ENCODE peak calls at places on chromosomes 4 and X, in ten cellular contexts. D, I, L, W, O, M, R, V, F and J are unnamed samples.

GRCh38 chr4:137451150-137451850 is 81.0 kb downstream of the PCDH18 start:
- DNase-seq in D (no peak), W (no peak), I (no peak), F (no peak), M (no peak), V (no peak), R (no peak), L (no peak), O (no peak), J (no peak)

GRCh38 chrX:49066690-49067089 is 7.1 kb downstream of the PRAF2 start:
- DNase-seq in W (no peak), F (no peak), I (no peak), V (peak), R (no peak), M (no peak), L (no peak), O (no peak), D (no peak), J (no peak)

GRCh38 chr4:2411786-2412510 is 6.5 kb downstream of the ZFYVE28 start:
- DNase-seq in L (peak), D (no peak), F (no peak), V (peak), M (no peak), I (no peak), O (no peak), R (no peak), W (no peak), J (no peak)

GRCh38 chrX:17579021-17579420 is 158.3 kb upstream of the SCML1 start:
- DNase-seq in L (no peak), I (no peak), D (no peak), O (no peak), R (no peak), V (no peak), W (no peak), M (no peak), F (no peak), J (peak)

GRCh38 chrX:70434352-70434866 is 10.2 kb upstream of the DLG3 start:
- DNase-seq in M (peak), W (peak), L (peak), R (peak), D (peak), I (peak), V (peak), F (peak), O (peak), J (peak)

GRCh38 chr4:55866973-55867574 is 13.6 kb downstream of the EXOC1 start:
- DNase-seq in D (peak), I (peak), W (no peak), F (peak), R (no peak), V (peak), M (no peak), O (peak), L (no peak), J (peak)

GRCh38 chrX:112043997-112044396 is 38.6 kb downstream of the TRPC5 start:
- DNase-seq in L (no peak), W (no peak), F (peak), R (no peak), D (peak), I (no peak), V (no peak), M (no peak), O (peak), J (peak)

GRCh38 chr4:121790976-121791375 is 10.1 kb upstream of the EXOSC9 start:
- DNase-seq in L (no peak), W (no peak), D (peak), O (no peak), F (no peak), M (no peak), R (no peak), V (no peak), I (peak), J (no peak)

GRCh38 chr4:166816901-166817300 is 417.4 kb downstream of the SPOCK3 start:
- DNase-seq in F (peak), R (peak), M (no peak), D (peak), I (no peak), L (no peak), W (no peak), O (peak), V (no peak), J (peak)

GRCh38 chr4:24262084-24262483 is 322.3 kb downstream of the DHX15 start:
- DNase-seq in M (no peak), V (no peak), O (no peak), I (no peak), L (peak), F (no peak), R (no peak), W (no peak), D (no peak), J (no peak)

GRCh38 chrX:74521961-74522833 is 92.2 kb downstream of the RLIM start:
- DNase-seq in V (no peak), O (peak), R (no peak), F (no peak), I (peak), M (no peak), D (peak), L (no peak), W (no peak), J (peak)

GRCh38 chrX:20531667-20532066 is 265.0 kb upstream of the RPS6KA3 start:
- DNase-seq in D (no peak), R (no peak), V (no peak), I (no peak), M (no peak), F (no peak), L (no peak), O (peak), W (no peak), J (peak)

GRCh38 chrX:41334866-41335589 is 1.1 kb downstream of the DDX3X start:
- DNase-seq in O (peak), R (peak), D (peak), L (peak), F (no peak), V (peak), W (no peak), M (no peak), I (peak), J (peak)

GRCh38 chrX:27555514-27555913 is 34.6 kb upstream of the DCAF8L2 start:
- DNase-seq in W (no peak), R (no peak), L (no peak), V (peak), F (peak), D (peak), O (peak), I (peak), M (no peak), J (peak)
- TF ChIP-seq CTCF in W (peak), R (peak), L (peak), V (no peak), F (peak), D (peak), O (peak), I (peak), M (peak), J (peak)

GRCh38 chrX:65196758-65197371 is 220.6 kb upstream of the ZC4H2 start:
- DNase-seq in D (peak), F (no peak), O (no peak), R (peak), V (peak), M (no peak), L (peak), W (peak), I (no peak), J (no peak)
- TF ChIP-seq CTCF in D (peak), F (peak), O (no peak), R (peak), V (no peak), M (no peak), L (peak), W (no peak), I (no peak), J (no peak)

DNA sequence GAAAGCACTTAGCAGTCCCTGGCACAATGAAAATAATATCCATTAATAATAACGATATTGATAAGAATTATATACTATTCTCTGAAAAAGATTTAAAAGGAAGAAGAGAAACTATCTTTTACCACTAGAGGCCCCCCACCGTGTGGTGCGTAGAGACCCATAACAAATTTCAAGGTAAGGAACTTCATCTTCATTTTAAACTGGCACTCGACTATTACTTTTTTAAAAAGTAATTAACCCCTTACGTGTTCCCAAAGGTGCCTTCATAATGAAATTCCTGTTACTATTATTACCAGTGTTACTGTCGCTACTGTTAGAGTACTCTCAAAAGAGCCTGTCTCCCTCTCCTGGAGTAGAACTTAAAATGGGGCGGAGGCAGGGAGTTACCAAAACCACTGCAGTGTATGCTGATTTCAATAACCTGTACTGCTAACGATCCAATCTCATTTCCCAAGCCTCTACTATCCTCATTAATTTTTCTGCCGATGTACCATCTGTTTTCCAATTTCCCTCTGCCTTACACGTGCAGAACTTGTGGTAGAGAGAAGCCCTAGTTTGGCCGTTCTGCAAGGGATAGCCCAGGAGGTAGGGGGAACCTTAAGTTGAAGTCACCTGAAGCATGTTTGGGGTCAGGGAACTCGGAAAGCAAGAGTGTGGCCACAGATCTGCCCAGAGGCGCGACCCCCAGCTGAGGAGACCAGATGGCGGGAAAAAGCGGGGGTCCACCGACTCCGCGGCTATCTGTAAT is 813 bp upstream of the STK26 start:
- DNase-seq in I (peak), F (peak), D (no peak), L (no peak), V (no peak), R (peak), M (no peak), W (no peak), O (no peak), J (no peak)
- TF ChIP-seq CTCF in I (peak), F (no peak), D (peak), L (peak), V (no peak), R (no peak), M (no peak), W (no peak), O (peak), J (no peak)

GRCh38 chr4:81260443-81261102 is 45.6 kb upstream of the PRKG2 start:
- DNase-seq in O (peak), I (no peak), W (no peak), F (no peak), L (peak), D (no peak), V (no peak), M (no peak), R (no peak), J (no peak)
- TF ChIP-seq CTCF in O (peak), I (peak), W (no peak), F (peak), L (peak), D (peak), V (no peak), M (peak), R (no peak), J (peak)

GRCh38 chrX:104486691-104487090 is 79.3 kb upstream of the IL1RAPL2 start:
- DNase-seq in W (no peak), I (no peak), F (peak), V (no peak), D (no peak), O (no peak), R (no peak), M (no peak), L (no peak), J (no peak)

DNA sequence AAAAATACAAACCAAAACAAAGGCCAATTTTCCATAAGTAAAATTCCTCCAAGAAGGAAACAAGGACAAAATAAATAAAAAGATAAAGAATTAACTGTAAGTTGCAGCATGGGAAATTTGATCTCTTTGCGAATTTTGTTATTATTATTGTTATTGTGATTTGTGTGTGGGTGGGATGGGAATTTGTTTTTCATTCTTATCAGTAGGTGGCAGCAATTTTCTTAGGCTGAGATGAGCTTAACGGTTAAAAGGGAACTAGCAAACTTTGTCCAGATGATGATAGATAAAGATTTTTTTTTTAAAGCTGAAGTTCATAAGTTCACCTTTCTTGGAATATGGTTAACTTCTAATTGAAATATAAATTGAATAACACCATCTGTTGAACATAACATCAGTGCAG is 83.2 kb upstream of the IL1RAPL2 start:
- DNase-seq in R (no peak), M (no peak), O (peak), V (no peak), D (no peak), L (no peak), W (no peak), I (no peak), F (peak), J (no peak)
- TF ChIP-seq CTCF in R (no peak), M (no peak), O (no peak), V (no peak), D (peak), L (peak), W (no peak), I (peak), F (no peak), J (peak)